ENCODE peak calls at places on chromosomes 12 and 14, in four cellular contexts. One of them, this sample, is unnamed.
A peak's percentile ranks its signal among the peaks of the same experiment; 100 is the strongest.

GRCh38 chr12:116276433-116277216 is 868 bp downstream of the MED13L start:
- DNase-seq in NCI-H774: peak; percentile 80
- DNase-seq in cardiac muscle cell: peak; percentile 86
- DNase-seq in tibial nerve: peak; percentile 72
- DNase-seq in this sample: peak; percentile 87

GRCh38 chr14:70047598-70048312 is 141.0 kb downstream of the SLC8A3 start:
- DNase-seq in NCI-H774: no peak
- DNase-seq in cardiac muscle cell: no peak
- DNase-seq in tibial nerve: no peak
- DNase-seq in this sample: no peak

GRCh38 chr14:24084439-24084838 is 9.7 kb upstream of the PCK2 start:
- DNase-seq in NCI-H774: no peak
- DNase-seq in cardiac muscle cell: no peak
- DNase-seq in tibial nerve: no peak
- DNase-seq in this sample: peak; percentile 32

GRCh38 chr12:72146495-72146894 is 125.7 kb upstream of the TRHDE start:
- DNase-seq in NCI-H774: no peak
- DNase-seq in cardiac muscle cell: no peak
- DNase-seq in tibial nerve: no peak
- DNase-seq in this sample: no peak

GRCh38 chr14:34250959-34251358 is 211.1 kb downstream of the SPTSSA start:
- DNase-seq in NCI-H774: no peak
- DNase-seq in cardiac muscle cell: no peak
- DNase-seq in tibial nerve: no peak
- DNase-seq in this sample: no peak

GRCh38 chr12:105506678-105507310 is 176.3 kb downstream of the C12orf75 start:
- DNase-seq in NCI-H774: no peak
- DNase-seq in cardiac muscle cell: no peak
- DNase-seq in tibial nerve: no peak
- DNase-seq in this sample: no peak

GRCh38 chr12:22687677-22688076 is 62.7 kb downstream of the ETNK1 start:
- DNase-seq in NCI-H774: no peak
- DNase-seq in cardiac muscle cell: no peak
- DNase-seq in tibial nerve: no peak
- DNase-seq in this sample: no peak

GRCh38 chr12:2301531-2302461 is 249.0 kb downstream of the CACNA1C start:
- DNase-seq in NCI-H774: no peak
- DNase-seq in cardiac muscle cell: no peak
- DNase-seq in tibial nerve: no peak
- DNase-seq in this sample: peak; percentile 91

GRCh38 chr14:55832122-55832911 is 252.3 kb downstream of the KTN1 start:
- DNase-seq in NCI-H774: no peak
- DNase-seq in cardiac muscle cell: no peak
- DNase-seq in tibial nerve: no peak
- DNase-seq in this sample: no peak

GRCh38 chr12:2732290-2732689 is 62.5 kb upstream of the FKBP4 start:
- DNase-seq in NCI-H774: no peak
- DNase-seq in cardiac muscle cell: no peak
- DNase-seq in tibial nerve: no peak
- DNase-seq in this sample: no peak

GRCh38 chr12:92552412-92553108 is 150.2 kb upstream of the PLEKHG7 start:
- DNase-seq in NCI-H774: no peak
- DNase-seq in cardiac muscle cell: peak; percentile 81
- DNase-seq in tibial nerve: no peak
- DNase-seq in this sample: no peak

GRCh38 chr12:50925342-50925651 is 27.0 kb upstream of the HIGD1C start:
- DNase-seq in NCI-H774: no peak
- DNase-seq in cardiac muscle cell: no peak
- DNase-seq in tibial nerve: no peak
- DNase-seq in this sample: no peak

GRCh38 chr12:107670999-107671643 is 14.5 kb upstream of the PWP1 start:
- DNase-seq in NCI-H774: no peak
- DNase-seq in cardiac muscle cell: peak; percentile 36
- DNase-seq in tibial nerve: no peak
- DNase-seq in this sample: no peak

GRCh38 chr14:79551591-79551990 is 659.7 kb downstream of the DIO2 start:
- DNase-seq in NCI-H774: no peak
- DNase-seq in cardiac muscle cell: no peak
- DNase-seq in tibial nerve: no peak
- DNase-seq in this sample: no peak

GRCh38 chr12:88471641-88472040 is 108.6 kb downstream of the KITLG start:
- DNase-seq in NCI-H774: no peak
- DNase-seq in cardiac muscle cell: no peak
- DNase-seq in tibial nerve: no peak
- DNase-seq in this sample: peak; percentile 46

GRCh38 chr12:57834086-57834876 is 12.2 kb downstream of the CTDSP2 start:
- DNase-seq in NCI-H774: no peak
- DNase-seq in cardiac muscle cell: no peak
- DNase-seq in tibial nerve: no peak
- DNase-seq in this sample: no peak

GRCh38 chr12:15230751-15231150 is 9.5 kb upstream of the RERG start:
- DNase-seq in NCI-H774: no peak
- DNase-seq in cardiac muscle cell: no peak
- DNase-seq in tibial nerve: no peak
- DNase-seq in this sample: no peak

GRCh38 chr14:56273151-56273550 is 154.9 kb downstream of the PELI2 start:
- DNase-seq in NCI-H774: no peak
- DNase-seq in cardiac muscle cell: no peak
- DNase-seq in tibial nerve: no peak
- DNase-seq in this sample: no peak

GRCh38 chr12:76685246-76685678 is 78.7 kb upstream of the ZDHHC17 start:
- DNase-seq in NCI-H774: peak; percentile 23
- DNase-seq in cardiac muscle cell: peak; percentile 84
- DNase-seq in tibial nerve: no peak
- DNase-seq in this sample: no peak

GRCh38 chr14:61642246-61642982 is 52.9 kb upstream of the HIF1A start:
- DNase-seq in NCI-H774: no peak
- DNase-seq in cardiac muscle cell: no peak
- DNase-seq in tibial nerve: no peak
- DNase-seq in this sample: no peak

GRCh38 chr14:98868846-98869245 is 403.2 kb downstream of the BCL11B start:
- DNase-seq in NCI-H774: no peak
- DNase-seq in cardiac muscle cell: peak; percentile 15
- DNase-seq in tibial nerve: no peak
- DNase-seq in this sample: no peak

GRCh38 chr14:34461334-34462131 is 507 bp downstream of the SPTSSA start:
- DNase-seq in NCI-H774: peak; percentile 41
- DNase-seq in cardiac muscle cell: peak; percentile 86
- DNase-seq in tibial nerve: peak; percentile 44
- DNase-seq in this sample: peak; percentile 66

GRCh38 chr14:21106191-21106505 is 5.3 kb downstream of the TMEM253 start:
- DNase-seq in NCI-H774: no peak
- DNase-seq in cardiac muscle cell: no peak
- DNase-seq in tibial nerve: no peak
- DNase-seq in this sample: no peak

GRCh38 chr12:92340003-92340402 is 194.4 kb upstream of the BTG1 start:
- DNase-seq in NCI-H774: no peak
- DNase-seq in cardiac muscle cell: no peak
- DNase-seq in tibial nerve: no peak
- DNase-seq in this sample: no peak

This sample was measured in aorta.